ENCODE peak calls at places on chromosomes 4 and X, in four cellular contexts. B is sigmoid colon, Z is A549, H is HFF-Myc. Q is an unnamed sample.

GRCh38 chrX:11499076-11500044 is 166.4 kb downstream of the ARHGAP6 start:
- DNase-seq in Z (no peak), B (no peak), H (peak), Q (no peak)

GRCh38 chrX:140526138-140526537 is 21.3 kb upstream of the SOX3 start:
- DNase-seq in H (no peak), Z (no peak), B (no peak), Q (no peak)

GRCh38 chr4:90198086-90198847 is 71.1 kb downstream of the CCSER1 start:
- DNase-seq in B (no peak), Z (no peak), H (no peak), Q (no peak)

GRCh38 chr4:67522851-67523671 is 22.2 kb downstream of the CENPC start:
- DNase-seq in B (no peak), H (no peak), Z (no peak), Q (no peak)

GRCh38 chr4:10118355-10119004 is 1.9 kb upstream of the WDR1 start:
- DNase-seq in B (no peak), Z (no peak), H (no peak), Q (peak)

GRCh38 chrX:153433161-153433680 is 12.6 kb downstream of the TREX2 start:
- DNase-seq in H (no peak), Z (no peak), B (no peak), Q (no peak)

GRCh38 chrX:9816094-9816700 is 30.0 kb downstream of the SHROOM2 start:
- DNase-seq in H (no peak), Z (no peak), B (no peak), Q (no peak)

GRCh38 chr4:8025668-8026067 is 86.0 kb upstream of the AFAP1 start:
- DNase-seq in Z (no peak), H (no peak), B (no peak), Q (no peak)

GRCh38 chr4:186144180-186144579 is 39.7 kb downstream of the FAM149A start:
- DNase-seq in B (no peak), Z (peak), H (no peak), Q (no peak)

GRCh38 chr4:156767911-156768415 is 203.6 kb downstream of the PDGFC start:
- DNase-seq in Z (no peak), B (no peak), H (no peak), Q (no peak)

GRCh38 chrX:46173159-46173558 is 372.1 kb downstream of the ZNF674 start:
- DNase-seq in Z (no peak), B (no peak), H (no peak), Q (no peak)

GRCh38 chr4:183205193-183205592 is 106.1 kb downstream of the WWC2 start:
- DNase-seq in B (no peak), Z (no peak), H (no peak), Q (no peak)

GRCh38 chr4:95190751-95191436 is 357.9 kb downstream of the UNC5C start:
- DNase-seq in B (no peak), Z (no peak), H (no peak), Q (no peak)

GRCh38 chr4:60089546-60090273 is 1110.4 kb upstream of the ADGRL3 start:
- DNase-seq in H (no peak), Z (no peak), B (no peak), Q (no peak)

GRCh38 chr4:140935259-140935658 is 179.1 kb upstream of the TBC1D9 start:
- DNase-seq in B (peak), Z (no peak), H (no peak), Q (no peak)

GRCh38 chrX:134801267-134801666 is 143.0 kb upstream of the PLAC1 start:
- DNase-seq in Z (peak), H (no peak), B (no peak), Q (no peak)

DNA sequence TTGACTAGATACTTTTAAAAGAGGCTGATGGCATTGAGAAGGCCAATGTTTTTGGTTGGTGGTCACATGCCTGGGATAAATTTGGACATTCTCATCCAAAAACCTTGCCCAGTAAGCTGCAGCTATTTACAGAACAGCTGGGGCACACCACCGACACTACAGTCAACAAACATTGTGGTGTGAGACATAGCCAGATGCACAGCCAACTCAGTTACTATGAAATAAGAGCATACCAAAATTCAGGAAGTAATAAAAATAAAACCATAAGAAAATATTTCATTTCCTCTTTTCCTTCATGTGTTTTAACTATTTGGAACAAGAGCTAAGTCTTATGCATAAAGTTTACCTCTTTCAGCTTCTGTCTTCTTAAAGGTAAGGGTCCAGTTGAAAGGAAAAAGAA is 8.8 kb downstream of the PPM1K start:
- DNase-seq in Z (no peak), H (no peak), B (no peak), Q (peak)
- H3K4me3 ChIP-seq in Z (no peak), H (no peak), B (no peak), Q (no peak)

DNA sequence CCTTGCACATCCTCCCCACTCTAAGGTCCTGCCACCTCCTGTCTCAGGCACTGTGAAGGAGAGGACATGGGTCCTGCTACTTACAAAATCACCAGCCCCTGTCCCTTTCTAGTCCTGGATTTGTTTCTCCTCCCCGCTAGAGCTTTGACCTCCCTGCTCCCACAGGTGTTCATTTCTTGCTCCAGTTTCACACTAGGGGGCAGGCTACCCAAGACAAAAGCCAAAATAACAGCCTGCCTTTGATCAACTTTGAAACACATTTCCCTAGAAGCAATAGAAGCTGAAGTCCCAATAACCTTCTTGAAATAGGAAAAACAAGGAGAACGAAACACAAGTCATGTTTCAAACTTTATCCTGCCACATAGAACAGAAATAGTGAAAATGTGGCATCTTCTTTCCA is 164.4 kb downstream of the QDPR start:
- DNase-seq in H (no peak), Z (peak), B (no peak), Q (no peak)
- TF ChIP-seq CTCF in H (peak), Z (no peak), B (no peak), Q (peak)

DNA sequence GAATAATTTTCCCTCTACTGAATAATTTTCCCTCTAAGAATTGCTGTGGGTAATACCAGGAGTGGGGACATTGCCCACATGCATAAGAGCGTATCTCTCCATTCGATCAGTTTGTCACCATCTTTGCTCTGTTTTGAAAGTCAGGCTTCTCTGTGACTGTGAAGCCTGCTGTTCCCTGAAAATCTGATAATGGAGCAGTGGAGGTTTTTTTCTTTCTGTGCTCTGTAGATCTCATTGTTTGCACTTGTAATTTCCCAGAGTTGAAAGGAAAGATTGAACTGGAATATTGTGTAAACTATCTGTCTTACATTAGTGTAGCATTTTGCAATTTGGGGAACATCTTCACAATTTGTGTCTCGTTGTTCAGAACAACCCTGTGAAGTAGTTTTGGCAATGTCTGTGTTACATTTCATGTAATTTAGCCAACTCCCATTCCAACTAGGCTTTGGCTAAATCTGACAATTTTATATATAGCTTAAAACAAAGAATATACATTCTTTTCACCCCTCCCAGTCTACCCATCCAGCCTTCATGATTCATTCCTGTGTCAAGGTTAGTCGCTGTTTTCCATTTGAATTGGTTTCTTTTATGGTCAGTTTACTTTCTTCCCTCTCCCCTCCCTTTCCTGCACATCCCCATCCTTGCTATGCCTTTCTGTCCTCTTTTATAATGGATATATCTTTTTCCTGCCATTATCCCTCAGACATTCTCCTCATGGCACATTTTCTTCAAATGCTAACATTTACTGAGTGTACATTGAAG is 4.5 kb downstream of the ZXDB start:
- DNase-seq in H (no peak), B (no peak), Z (no peak), Q (no peak)
- H3K4me3 ChIP-seq in H (peak), B (peak), Z (peak), Q (no peak)

DNA sequence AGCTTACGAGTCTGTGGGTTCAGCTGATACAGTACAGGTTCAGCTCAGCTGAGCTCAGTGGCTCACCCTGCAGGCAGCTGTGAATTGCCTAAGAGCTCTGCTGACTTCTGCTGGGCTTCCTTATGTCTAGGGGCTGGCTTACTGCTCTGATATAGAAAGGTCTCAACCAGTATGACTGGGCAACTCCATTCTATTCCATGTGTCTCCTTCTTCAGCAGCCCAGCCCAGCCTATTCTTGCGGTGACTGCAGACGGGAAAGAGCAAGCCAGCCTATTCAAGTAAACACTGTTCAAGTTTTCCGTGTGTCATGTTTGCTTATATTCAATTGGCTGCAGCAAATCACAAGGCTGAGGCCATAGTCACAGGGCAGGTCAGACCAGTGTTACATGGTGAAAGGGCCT is 615.4 kb upstream of the ZFP42 start:
- DNase-seq in B (no peak), H (no peak), Z (peak), Q (no peak)
- TF ChIP-seq CTCF in B (no peak), H (peak), Z (no peak), Q (no peak)

Q was measured in GM12864.